ENCODE peak calls at places on chromosomes 7 and 10, in six cellular contexts. J is hepatocyte, Y is fibroblast of lung, E is adrenal gland, M is mucosa of descending colon, R is cardiac muscle cell. T is an unnamed sample.

GRCh38 chr7:30770936-30771858 is at the start of gene MINDY4:
- DNase-seq in J (peak; percentile 89), Y (peak; percentile 81), E (peak; percentile 89), M (peak; percentile 77), R (peak; percentile 81), T (peak; percentile 78)

GRCh38 chr7:40972426-40972825 is 730.5 kb downstream of the INHBA start:
- DNase-seq in J (no peak), Y (no peak), E (no peak), M (no peak), R (no peak), T (no peak)

GRCh38 chr7:47968852-47969774 is 10.3 kb downstream of the HUS1 start:
- DNase-seq in J (peak; percentile 79), Y (peak; percentile 75), E (no peak), M (peak; percentile 87), R (peak; percentile 81), T (peak; percentile 59)

GRCh38 chr7:129017264-129017663 is 37.6 kb downstream of the TNPO3 start:
- DNase-seq in J (no peak), Y (no peak), E (no peak), M (no peak), R (no peak), T (no peak)

GRCh38 chr10:95730233-95730632 is 25.7 kb upstream of the ENTPD1 start:
- DNase-seq in J (no peak), Y (no peak), E (no peak), M (no peak), R (no peak), T (no peak)

GRCh38 chr10:100506596-100507356 is 12.9 kb downstream of the SEC31B start:
- DNase-seq in J (no peak), Y (no peak), E (no peak), M (no peak), R (no peak), T (no peak)

GRCh38 chr10:21831986-21832735 is 171.4 kb downstream of the DNAJC1 start:
- DNase-seq in J (no peak), Y (peak; percentile 59), E (no peak), M (no peak), R (no peak), T (no peak)

GRCh38 chr7:45074738-45075644 is 13.8 kb downstream of the NACAD start:
- DNase-seq in J (no peak), Y (no peak), E (no peak), M (no peak), R (no peak), T (no peak)

GRCh38 chr10:132532784-132533560 is 4.6 kb upstream of the INPP5A start:
- DNase-seq in J (no peak), Y (peak; percentile 45), E (no peak), M (no peak), R (no peak), T (no peak)

GRCh38 chr10:33216661-33217427 is 117.6 kb downstream of the NRP1 start:
- DNase-seq in J (no peak), Y (no peak), E (no peak), M (no peak), R (no peak), T (no peak)
- H3K4me1 ChIP-seq in J (peaks cover 11% of the 10 kb centered on the region), Y (peaks cover 11% of the 10 kb centered on the region), E (peaks cover 28% of the 10 kb centered on the region), M (no peaks in the 10 kb centered on the region), R (no peaks in the 10 kb centered on the region), T (peaks cover 13% of the 10 kb centered on the region)

DNA sequence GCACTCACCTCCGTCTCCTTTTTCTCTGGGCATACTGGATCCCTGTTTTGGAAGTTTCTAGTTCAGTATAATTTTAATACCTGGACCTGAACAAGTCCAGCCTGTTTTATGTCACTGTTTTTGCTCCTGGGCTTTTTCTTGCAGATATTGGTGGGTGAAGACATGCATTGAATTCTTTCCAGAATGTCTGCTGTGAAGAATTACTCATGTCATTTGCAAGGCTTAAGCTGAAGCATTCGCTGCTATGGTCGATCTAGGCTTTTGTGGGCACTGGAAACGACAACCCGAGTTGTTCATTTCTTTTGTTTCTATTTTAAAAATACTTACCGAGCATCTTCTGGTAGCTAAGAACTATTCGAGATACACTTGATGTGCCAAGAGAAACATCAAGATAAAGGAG is 36.7 kb downstream of the TCF7L2 start:
- DNase-seq in J (no peak), Y (no peak), E (no peak), M (no peak), R (no peak), T (no peak)
- TF ChIP-seq CTCF in J (no peak), Y (no peak), E (no peak), M (no peak), R (no peak), T (no peak)

GRCh38 chr7:18265611-18266281 is 229.8 kb upstream of the HDAC9 start:
- DNase-seq in J (no peak), Y (no peak), E (no peak), M (no peak), R (no peak), T (no peak)
- H3K4me1 ChIP-seq in J (no peaks in the 10 kb centered on the region), Y (no peaks in the 10 kb centered on the region), E (no peaks in the 10 kb centered on the region), M (no peaks in the 10 kb centered on the region), R (no peaks in the 10 kb centered on the region), T (no peaks in the 10 kb centered on the region)

GRCh38 chr10:34260904-34261303 is 554.2 kb downstream of the PARD3 start:
- DNase-seq in J (no peak), Y (no peak), E (no peak), M (no peak), R (no peak), T (no peak)
- TF ChIP-seq CTCF in J (no peak), Y (no peak), E (no peak), M (no peak), R (no peak), T (no peak)

GRCh38 chr7:26293569-26294308 is 2.1 kb downstream of the SNX10 start:
- DNase-seq in J (no peak), Y (no peak), E (no peak), M (peak; percentile 17), R (no peak), T (no peak)
- H3K4me1 ChIP-seq in J (no peaks in the 10 kb centered on the region), Y (no peaks in the 10 kb centered on the region), E (peaks cover 22% of the 10 kb centered on the region), M (peaks cover 5% of the 10 kb centered on the region), R (no peaks in the 10 kb centered on the region), T (peaks cover 11% of the 10 kb centered on the region)